ENCODE peak calls at places on chromosome 15, in six cellular contexts. G, P, N, V, X and E are unnamed samples.

GRCh38 chr15:88664151-88664778 is 25.4 kb downstream of the ISG20 start:
- DNase-seq in N (no peak), P (no peak), V (peak; percentile 67), X (no peak), G (no peak), E (no peak)

GRCh38 chr15:31023841-31024240 is 32.4 kb upstream of the MTMR10 start:
- DNase-seq in P (no peak), N (no peak), G (no peak), V (no peak), X (no peak), E (no peak)

GRCh38 chr15:33215941-33216872 is 21.7 kb upstream of the FMN1 start:
- DNase-seq in P (no peak), N (no peak), X (no peak), G (peak; percentile 55), V (no peak), E (peak; percentile 18)

GRCh38 chr15:39188930-39189329 is 391.9 kb upstream of the THBS1 start:
- DNase-seq in X (peak; percentile 92), N (no peak), G (peak; percentile 92), V (no peak), P (no peak), E (peak; percentile 78)

GRCh38 chr15:89409184-89409992 is 74.8 kb upstream of the POLG start:
- DNase-seq in G (no peak), X (no peak), N (no peak), V (no peak), P (no peak), E (peak; percentile 10)

GRCh38 chr15:75801859-75802593 is 41.2 kb upstream of the UBE2Q2 start:
- DNase-seq in P (peak; percentile 78), V (peak; percentile 68), G (peak; percentile 86), N (peak; percentile 80), X (no peak), E (peak; percentile 92)

GRCh38 chr15:43218908-43219706 is 1.7 kb downstream of the EPB42 start:
- DNase-seq in P (no peak), N (no peak), X (no peak), G (peak; percentile 68), V (no peak), E (peak; percentile 64)

GRCh38 chr15:48191574-48192225 is at the start of gene CTXN2:
- DNase-seq in V (no peak), G (no peak), N (no peak), X (no peak), P (no peak), E (no peak)

GRCh38 chr15:88066758-88067157 is 189.8 kb downstream of the NTRK3 start:
- DNase-seq in P (no peak), X (no peak), N (no peak), V (no peak), G (no peak), E (no peak)

DNA sequence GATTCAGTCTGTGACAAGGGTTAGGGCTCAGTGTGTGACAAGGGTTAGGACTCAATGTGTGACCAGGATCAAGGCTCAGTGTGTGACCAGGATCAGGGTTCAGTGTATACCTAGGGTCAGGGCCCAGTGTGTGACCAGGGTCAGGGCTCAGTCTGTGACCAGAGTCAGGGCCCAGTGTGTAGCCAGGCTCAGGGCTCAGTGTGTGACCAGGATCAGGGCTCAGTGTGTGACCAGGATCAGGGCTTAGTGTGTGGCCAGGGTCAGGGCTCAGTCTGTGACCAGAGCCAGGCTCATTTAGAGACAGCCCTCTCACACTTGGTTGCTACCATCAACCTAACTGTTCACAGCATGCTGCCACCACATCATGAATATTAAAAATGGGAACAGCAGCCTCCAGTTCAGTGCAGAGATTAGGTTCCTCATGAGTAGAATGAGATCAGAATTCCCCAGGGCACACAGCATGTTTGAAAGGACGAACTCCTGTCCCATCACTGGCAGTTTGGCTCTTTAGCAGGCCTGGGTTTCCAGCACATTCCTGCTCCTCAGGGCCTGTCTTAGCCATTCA is 24.3 kb downstream of the LOXL1 start:
- DNase-seq in N (no peak), G (peak; percentile 58), V (no peak), X (no peak), P (no peak), E (no peak)
- H3K4me3 ChIP-seq in N (no peak overlapping the region), G (no peak overlapping the region), V (no peak overlapping the region), X (no peak overlapping the region), P (no peak overlapping the region), E (no peak overlapping the region)

GRCh38 chr15:38134252-38134651 is 118.4 kb upstream of the SPRED1 start:
- DNase-seq in V (no peak), N (peak; percentile 15), X (no peak), P (peak; percentile 24), G (no peak), E (no peak)

GRCh38 chr15:38130200-38130567 is 122.5 kb upstream of the SPRED1 start:
- DNase-seq in X (no peak), N (no peak), V (no peak), P (no peak), G (peak; percentile 67), E (peak; percentile 61)

GRCh38 chr15:38129531-38130199 is 123.0 kb upstream of the SPRED1 start:
- DNase-seq in P (peak; percentile 85), V (no peak), X (peak; percentile 99), G (peak; percentile 100), N (peak; percentile 68), E (peak; percentile 96)

GRCh38 chr15:38128389-38128788 is 124.2 kb upstream of the SPRED1 start:
- DNase-seq in X (no peak), P (no peak), G (peak; percentile 68), N (no peak), V (no peak), E (peak; percentile 61)

DNA sequence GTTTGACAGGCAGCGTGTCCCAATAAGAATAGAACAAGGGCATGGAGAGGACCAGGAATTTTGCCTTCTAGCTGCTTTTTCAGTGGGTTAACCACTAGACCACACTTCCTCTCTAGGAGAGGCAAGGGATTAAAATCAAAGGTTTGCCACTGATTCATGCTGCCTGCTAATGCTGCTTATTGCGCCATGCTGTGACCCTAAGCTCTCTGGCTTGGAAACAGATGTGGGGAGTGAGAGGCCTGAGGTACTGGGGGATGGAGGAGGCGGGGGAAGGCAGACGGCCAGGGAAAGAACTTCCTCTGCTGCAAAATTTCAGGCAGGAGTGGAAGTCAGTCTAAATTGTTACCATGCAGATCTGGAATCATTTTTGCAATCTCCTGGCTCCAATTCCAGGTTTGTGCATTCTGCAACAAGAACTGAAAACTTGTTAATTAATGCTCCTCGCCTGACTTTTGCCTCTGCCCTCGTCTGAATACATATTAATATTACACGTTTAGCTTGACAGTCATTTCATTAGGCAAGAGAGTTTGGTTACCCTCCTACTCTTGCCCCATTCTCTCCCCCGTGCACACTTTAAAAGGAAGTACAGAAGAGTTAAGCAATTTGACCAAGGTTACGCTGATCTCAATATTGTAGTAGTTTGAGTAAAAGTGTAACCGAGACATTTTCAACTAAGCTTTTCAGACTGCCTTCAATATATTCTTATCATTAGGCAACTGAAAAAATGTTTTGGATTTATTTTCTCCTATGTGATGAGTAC is 121.7 kb upstream of the SPRED1 start:
- DNase-seq in V (no peak), G (peak; percentile 98), P (peak; percentile 82), N (peak; percentile 88), X (peak; percentile 98), E (peak; percentile 98)
- H3K4me3 ChIP-seq in V (no peak overlapping the region), G (peak overlapping the region; percentile 63), P (no peak overlapping the region), N (peak overlapping the region; percentile 13), X (no peak overlapping the region), E (peak overlapping the region; percentile 83)

DNA sequence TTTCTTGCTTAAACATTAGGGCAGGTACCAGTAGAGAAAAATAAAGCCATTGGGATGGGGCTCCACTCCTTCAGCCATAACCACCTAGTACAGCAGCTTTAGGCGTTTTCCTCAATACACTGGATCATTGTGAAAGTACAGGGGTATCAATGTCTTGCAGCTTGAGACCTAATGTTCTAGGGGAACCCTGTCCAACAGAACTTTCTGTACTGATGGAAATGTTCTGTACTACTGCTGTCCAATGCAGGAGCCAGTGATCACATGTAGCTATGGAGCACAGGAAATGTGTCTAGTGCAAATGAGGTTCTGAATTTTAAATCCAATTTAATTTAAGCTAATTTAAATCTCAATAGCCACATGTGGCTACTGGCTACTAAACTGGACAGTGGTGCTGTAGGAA is 93.9 kb downstream of the NEDD4 start:
- DNase-seq in P (no peak), N (no peak), X (no peak), V (no peak), G (no peak), E (no peak)
- H3K4me3 ChIP-seq in P (no peak overlapping the region), N (no peak overlapping the region), X (no peak overlapping the region), V (no peak overlapping the region), G (no peak overlapping the region), E (no peak overlapping the region)

DNA sequence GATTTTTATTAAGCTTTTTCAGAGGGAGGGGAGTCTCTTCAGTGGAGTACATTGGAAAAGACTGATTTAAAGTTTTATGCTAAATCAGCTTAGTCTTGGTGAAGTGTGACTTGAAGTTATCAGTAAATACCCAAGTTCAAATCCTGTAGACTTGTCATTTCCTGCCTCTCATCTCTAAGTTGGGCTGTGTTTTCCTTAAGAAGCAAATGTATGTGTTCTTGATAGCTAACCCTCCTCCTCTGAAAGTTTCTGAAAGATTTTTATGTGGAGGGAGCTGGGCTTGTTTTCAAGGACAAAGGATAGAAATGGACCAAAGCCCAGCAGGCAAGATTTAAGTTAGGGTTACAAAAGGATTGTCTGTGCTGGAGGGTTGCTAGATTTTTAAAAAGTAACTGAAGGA is 4.2 kb downstream of the MAPKBP1 start:
- DNase-seq in X (no peak), N (no peak), G (no peak), V (no peak), P (no peak), E (no peak)
- H3K4me3 ChIP-seq in X (no peak overlapping the region), N (no peak overlapping the region), G (no peak overlapping the region), V (no peak overlapping the region), P (no peak overlapping the region), E (no peak overlapping the region)

GRCh38 chr15:64841258-64842098 is at the start of gene PLEKHO2:
- DNase-seq in V (peak; percentile 80), G (peak; percentile 98), N (peak; percentile 96), X (peak; percentile 69), P (peak; percentile 98), E (peak; percentile 98)

GRCh38 chr15:64833690-64834089 is 8.0 kb upstream of the PLEKHO2 start:
- DNase-seq in X (no peak), V (no peak), N (no peak), G (no peak), P (no peak), E (no peak)

GRCh38 chr15:64837502-64837901 is 4.2 kb upstream of the PLEKHO2 start:
- DNase-seq in G (no peak), P (no peak), N (no peak), X (no peak), V (peak; percentile 73), E (no peak)

GRCh38 chr15:64836023-64836536 is 5.6 kb upstream of the PLEKHO2 start:
- DNase-seq in G (no peak), P (no peak), V (no peak), X (no peak), N (no peak), E (no peak)
- H3K4me3 ChIP-seq in G (no peak overlapping the region), P (peak overlapping the region; percentile 8), V (no peak overlapping the region), X (no peak overlapping the region), N (peak overlapping the region; percentile 51), E (peak overlapping the region; percentile 63)

GRCh38 chr15:37095197-37095992 is 5.0 kb downstream of the MEIS2 start:
- DNase-seq in V (no peak), P (no peak), N (no peak), X (no peak), G (no peak), E (no peak)
- H3K4me3 ChIP-seq in V (no peak overlapping the region), P (peak overlapping the region; percentile 55), N (peak overlapping the region; percentile 26), X (peak overlapping the region; percentile 79), G (peak overlapping the region; percentile 95), E (peak overlapping the region; percentile 98)

DNA sequence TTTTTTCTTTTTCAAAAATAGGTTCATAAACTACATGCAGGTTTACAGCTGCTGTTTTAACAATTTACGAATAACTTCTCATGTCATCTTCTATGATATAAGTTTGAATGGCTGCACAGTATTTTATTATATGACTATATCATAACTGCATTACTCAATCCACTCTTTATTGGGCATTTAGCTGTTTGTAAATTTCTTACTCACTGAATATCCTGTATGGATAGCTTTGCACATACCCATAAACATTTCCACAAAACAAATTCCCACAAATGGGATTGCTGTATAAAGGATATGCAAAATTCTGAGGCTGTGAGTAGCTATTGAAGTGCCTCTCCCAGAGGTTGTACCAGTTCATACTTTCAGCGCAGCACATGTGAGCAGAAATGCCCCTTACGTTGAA is 25.0 kb downstream of the TTC23 start:
- DNase-seq in X (no peak), P (no peak), V (no peak), N (no peak), G (no peak), E (no peak)
- H3K4me3 ChIP-seq in X (no peak overlapping the region), P (no peak overlapping the region), V (no peak overlapping the region), N (no peak overlapping the region), G (no peak overlapping the region), E (no peak overlapping the region)